ENCODE peak calls at places on chromosomes 13 and 19, in seven cellular contexts. N, P, E, T, K, A and F are unnamed samples.

GRCh38 chr19:5539431-5539833 is 28.3 kb downstream of the TINCR start:
- ATAC-seq in T (no peak), E (no peak), A (peak; percentile 67), K (no peak), N (no peak), P (no peak), F (no peak)

GRCh38 chr19:53980553-53981407 is 10.7 kb upstream of the CACNG6 start:
- ATAC-seq in K (no peak), A (peak; percentile 74), N (no peak), T (peak; percentile 70), E (no peak), P (no peak), F (peak; percentile 18)

GRCh38 chr19:50822661-50823208 is 852 bp downstream of the KLK1 start:
- ATAC-seq in N (no peak), P (no peak), K (no peak), T (no peak), A (no peak), E (no peak), F (no peak)

GRCh38 chr13:113653264-113654174 is 4.5 kb downstream of the ATP4B start:
- ATAC-seq in T (no peak), P (no peak), A (no peak), N (no peak), K (no peak), E (peak; percentile 19), F (no peak)

GRCh38 chr13:44622701-44623100 is 46.6 kb upstream of the TSC22D1 start:
- ATAC-seq in E (no peak), A (no peak), N (no peak), T (no peak), K (no peak), P (no peak), F (no peak)

GRCh38 chr19:16035601-16036297 is 40.5 kb upstream of the TPM4 start:
- ATAC-seq in N (no peak), T (no peak), K (no peak), P (no peak), E (no peak), A (no peak), F (no peak)

GRCh38 chr13:109704771-109705628 is 81.4 kb downstream of the IRS2 start:
- ATAC-seq in P (no peak), A (peak; percentile 74), K (peak; percentile 18), E (no peak), N (no peak), T (peak; percentile 74), F (no peak)

GRCh38 chr19:6076675-6077463 is 33.4 kb downstream of the RFX2 start:
- ATAC-seq in P (no peak), A (peak; percentile 52), T (peak; percentile 9), E (no peak), N (no peak), K (no peak), F (peak; percentile 91)

GRCh38 chr19:45782162-45782623 is at the start of gene DMPK:
- ATAC-seq in T (no peak), E (no peak), P (no peak), A (peak; percentile 63), N (no peak), K (no peak), F (peak; percentile 46)